ENCODE peak calls at places on chromosomes 13 and 19, in five cellular contexts. C is transverse colon, Q is HFFc6, X is MV-4-11, I is lower lobe of right lung. L is an unnamed sample.

GRCh38 chr19:1862424-1863307 is 713 bp downstream of the KLF16 start:
- DNase-seq in C (peak; percentile 60), Q (no peak), X (no peak), I (no peak), L (peak; percentile 63)

GRCh38 chr19:10454267-10454666 is 33.9 kb downstream of the PDE4A start:
- DNase-seq in C (no peak), Q (no peak), X (no peak), I (no peak), L (no peak)

GRCh38 chr19:8512115-8512967 is 1.6 kb downstream of the ZNF414 start:
- DNase-seq in C (peak; percentile 43), Q (no peak), X (peak; percentile 55), I (no peak), L (no peak)

GRCh38 chr19:20422616-20423205 is 142.9 kb downstream of the ZNF737 start:
- DNase-seq in C (no peak), Q (no peak), X (no peak), I (no peak), L (no peak)

GRCh38 chr19:20444202-20444885 is 121.2 kb downstream of the ZNF737 start:
- DNase-seq in C (no peak), Q (no peak), X (no peak), I (no peak), L (no peak)

GRCh38 chr13:27199691-27200090 is 28.1 kb upstream of the USP12 start:
- DNase-seq in C (no peak), Q (no peak), X (no peak), I (no peak), L (no peak)

GRCh38 chr19:7099597-7099921 is 30.1 kb downstream of the ZNF557 start:
- DNase-seq in C (no peak), Q (no peak), X (no peak), I (no peak), L (no peak)

GRCh38 chr19:44925114-44925891 is 10.9 kb downstream of the APOC1 start:
- DNase-seq in C (peak; percentile 74), Q (no peak), X (peak; percentile 98), I (peak; percentile 83), L (no peak)

GRCh38 chr19:2333027-2333806 is 4.7 kb downstream of the SPPL2B start:
- DNase-seq in C (peak; percentile 64), Q (no peak), X (no peak), I (no peak), L (no peak)

GRCh38 chr19:45322311-45322710 is 364 bp downstream of the CKM start:
- DNase-seq in C (no peak), Q (no peak), X (no peak), I (no peak), L (no peak)

GRCh38 chr19:49441210-49441959 is at the start of gene SLC17A7:
- DNase-seq in C (peak; percentile 34), Q (no peak), X (no peak), I (no peak), L (no peak)

GRCh38 chr13:26202365-26202972 is 19.6 kb downstream of the RNF6 start:
- DNase-seq in C (no peak), Q (peak; percentile 45), X (no peak), I (no peak), L (no peak)

GRCh38 chr19:13782537-13782936 is 8.3 kb downstream of the C19orf53 start:
- DNase-seq in C (no peak), Q (no peak), X (no peak), I (no peak), L (no peak)

GRCh38 chr13:99655351-99656091 is 154.2 kb downstream of the TM9SF2 start:
- DNase-seq in C (no peak), Q (peak; percentile 12), X (no peak), I (no peak), L (no peak)

GRCh38 chr19:48896191-48896720 is 2.3 kb downstream of the TULP2 start:
- DNase-seq in C (peak; percentile 43), Q (no peak), X (no peak), I (peak; percentile 72), L (no peak)

GRCh38 chr19:19570561-19570960 is 32.5 kb downstream of the CILP2 start:
- DNase-seq in C (no peak), Q (no peak), X (no peak), I (no peak), L (no peak)

GRCh38 chr19:38671654-38672053 is 24.2 kb downstream of the ACTN4 start:
- DNase-seq in C (no peak), Q (no peak), X (no peak), I (no peak), L (no peak)

GRCh38 chr19:47039239-47039874 is 9.1 kb downstream of the TMEM160 start:
- DNase-seq in C (no peak), Q (no peak), X (no peak), I (no peak), L (no peak)

GRCh38 chr13:50131998-50132936 is 117.0 kb downstream of the KCNRG start:
- DNase-seq in C (no peak), Q (no peak), X (no peak), I (no peak), L (no peak)

GRCh38 chr13:63880705-63881104 is 2465.1 kb upstream of the PCDH20 start:
- DNase-seq in C (no peak), Q (no peak), X (no peak), I (no peak), L (no peak)

GRCh38 chr19:11489378-11489777 is 8.5 kb upstream of the ELAVL3 start:
- DNase-seq in C (no peak), Q (no peak), X (no peak), I (no peak), L (no peak)

GRCh38 chr13:41416276-41416675 is 41.1 kb upstream of the RGCC start:
- DNase-seq in C (no peak), Q (no peak), X (no peak), I (no peak), L (no peak)

GRCh38 chr13:29674532-29674931 is 79.0 kb upstream of the SLC7A1 start:
- DNase-seq in C (no peak), Q (peak; percentile 68), X (no peak), I (no peak), L (no peak)

GRCh38 chr19:48370955-48371354 is 6.8 kb downstream of the SYNGR4 start:
- DNase-seq in C (no peak), Q (no peak), X (no peak), I (no peak), L (no peak)

GRCh38 chr13:48403151-48403631 is 9.7 kb downstream of the LPAR6 start:
- DNase-seq in C (no peak), Q (no peak), X (peak; percentile 55), I (no peak), L (peak; percentile 27)

GRCh38 chr13:47019977-47020376 is 123.1 kb upstream of the HTR2A start:
- DNase-seq in C (no peak), Q (no peak), X (no peak), I (no peak), L (no peak)

GRCh38 chr19:4284176-4284958 is 5.3 kb downstream of the SHD start:
- DNase-seq in C (peak; percentile 90), Q (no peak), X (no peak), I (no peak), L (no peak)

GRCh38 chr13:66656050-66656449 is 574.1 kb downstream of the PCDH9 start:
- DNase-seq in C (no peak), Q (no peak), X (no peak), I (no peak), L (no peak)

GRCh38 chr13:40993119-40993518 is 26.0 kb downstream of the ELF1 start:
- DNase-seq in C (peak; percentile 26), Q (no peak), X (no peak), I (no peak), L (no peak)

GRCh38 chr19:2631213-2631821 is 71.2 kb downstream of the GNG7 start:
- DNase-seq in C (no peak), Q (peak; percentile 7), X (peak; percentile 90), I (peak; percentile 75), L (no peak)

GRCh38 chr13:111095031-111095840 is 19.9 kb upstream of the ARHGEF7 start:
- DNase-seq in C (no peak), Q (no peak), X (no peak), I (no peak), L (no peak)

GRCh38 chr13:99157046-99157445 is 43.6 kb upstream of the UBAC2 start:
- DNase-seq in C (no peak), Q (no peak), X (no peak), I (no peak), L (no peak)

GRCh38 chr19:39497850-39498261 is 891 bp upstream of the DLL3 start:
- DNase-seq in C (peak; percentile 49), Q (no peak), X (peak; percentile 45), I (no peak), L (no peak)

GRCh38 chr13:99085139-99085845 is 107.4 kb upstream of the DOCK9 start:
- DNase-seq in C (no peak), Q (no peak), X (no peak), I (no peak), L (peak; percentile 9)

GRCh38 chr13:106350208-106350607 is 185.3 kb downstream of the EFNB2 start:
- DNase-seq in C (peak; percentile 79), Q (no peak), X (no peak), I (peak; percentile 57), L (no peak)